ENCODE peak calls at places on chromosomes 6 and 20, in eight cellular contexts. F, W, J, R, A, K, N and C are unnamed samples.

GRCh38 chr6:107154131-107154906 is 39.0 kb upstream of the BEND3 start:
- DNase-seq in F (no peak), W (no peak), J (no peak), R (no peak), A (peak; percentile 37), K (no peak), N (no peak), C (no peak)

GRCh38 chr20:23870461-23870860 is 9.1 kb downstream of the CST5 start:
- DNase-seq in F (no peak), W (no peak), J (no peak), R (no peak), A (no peak), K (no peak), N (no peak), C (no peak)

GRCh38 chr20:62816879-62817873 is at the start of gene COL9A3:
- DNase-seq in F (no peak), W (no peak), J (no peak), R (no peak), A (no peak), K (no peak), N (no peak), C (no peak)

GRCh38 chr20:24872291-24873014 is 76.6 kb upstream of the CST7 start:
- DNase-seq in F (no peak), W (peak; percentile 52), J (no peak), R (no peak), A (no peak), K (peak; percentile 21), N (no peak), C (no peak)

GRCh38 chr6:35920793-35921732 is at the start of gene SRPK1:
- DNase-seq in F (peak; percentile 78), W (peak; percentile 95), J (peak; percentile 87), R (peak; percentile 78), A (peak; percentile 90), K (peak; percentile 93), N (peak; percentile 97), C (peak; percentile 95)

GRCh38 chr6:499617-500016 is 108.1 kb downstream of the IRF4 start:
- DNase-seq in F (no peak), W (peak; percentile 57), J (no peak), R (no peak), A (no peak), K (no peak), N (no peak), C (no peak)

GRCh38 chr6:108839068-108839467 is 9.2 kb upstream of the ARMC2 start:
- DNase-seq in F (no peak), W (no peak), J (no peak), R (no peak), A (no peak), K (no peak), N (no peak), C (no peak)

GRCh38 chr6:35294308-35294945 is 3.2 kb upstream of the DEF6 start:
- DNase-seq in F (peak; percentile 57), W (peak; percentile 68), J (no peak), R (peak; percentile 40), A (no peak), K (peak; percentile 71), N (peak; percentile 63), C (peak; percentile 67)

GRCh38 chr20:409697-410559 is 1.8 kb downstream of the RBCK1 start:
- DNase-seq in F (no peak), W (peak; percentile 27), J (no peak), R (no peak), A (no peak), K (peak; percentile 41), N (no peak), C (no peak)

GRCh38 chr20:31837896-31838397 is 7.5 kb downstream of the FOXS1 start:
- DNase-seq in F (no peak), W (no peak), J (no peak), R (no peak), A (no peak), K (no peak), N (no peak), C (no peak)

GRCh38 chr6:105380634-105381033 is 22.2 kb downstream of the PREP start:
- DNase-seq in F (no peak), W (no peak), J (no peak), R (no peak), A (no peak), K (no peak), N (no peak), C (no peak)

GRCh38 chr6:10582774-10583508 is 61.8 kb downstream of the GCNT2 start:
- DNase-seq in F (no peak), W (no peak), J (no peak), R (no peak), A (no peak), K (no peak), N (no peak), C (no peak)

GRCh38 chr20:25009218-25010145 is 16.9 kb upstream of the APMAP start:
- DNase-seq in F (no peak), W (no peak), J (no peak), R (no peak), A (peak; percentile 27), K (no peak), N (no peak), C (no peak)

DNA sequence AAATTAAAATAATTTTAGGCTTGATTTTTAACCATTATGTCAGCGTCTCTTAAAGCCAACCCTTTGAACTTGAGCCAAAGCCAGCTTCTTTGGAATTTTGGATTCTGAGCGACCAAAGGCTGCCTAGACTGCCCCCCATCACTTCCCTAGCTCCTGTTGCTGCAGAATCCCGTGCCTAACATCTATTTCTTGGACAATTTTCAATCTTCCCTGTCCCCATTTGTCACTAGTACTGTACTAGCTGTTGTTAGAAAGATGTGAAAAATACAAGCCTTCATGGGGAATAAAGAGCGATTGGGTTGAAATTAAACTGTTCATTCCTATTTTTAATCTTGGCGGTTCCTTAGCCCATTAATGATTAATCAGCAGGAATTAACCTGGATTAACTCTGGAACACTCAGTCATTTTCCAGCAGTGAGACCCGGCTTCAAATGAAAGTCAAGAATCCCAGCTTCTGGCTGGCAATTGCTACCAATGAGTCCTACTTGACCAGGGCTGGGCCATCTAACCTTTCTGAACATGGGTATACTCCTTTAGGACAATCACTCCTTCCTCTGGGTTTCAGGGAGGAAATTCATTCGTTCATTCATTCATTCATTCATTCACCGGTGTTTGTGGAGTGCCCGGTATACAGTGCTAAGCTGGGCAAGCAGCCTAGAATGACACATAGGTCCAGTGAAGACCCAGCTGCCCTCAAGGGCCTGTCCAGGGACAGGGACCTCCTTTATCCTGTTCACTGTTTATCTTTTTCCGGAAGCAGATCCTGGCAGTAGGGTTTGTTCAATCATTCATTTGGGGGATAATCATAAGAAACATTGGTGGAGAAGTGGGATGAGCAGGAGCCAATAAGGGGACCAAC is 1.4 kb upstream of the RRBP1 start:
- DNase-seq in F (no peak), W (no peak), J (no peak), R (no peak), A (no peak), K (no peak), N (no peak), C (no peak)
- H3K4me3 ChIP-seq in F (peak overlapping the region; percentile 50), W (no peak overlapping the region), J (no peak overlapping the region), R (peak overlapping the region; percentile 77), A (no peak overlapping the region), K (no peak overlapping the region), N (no peak overlapping the region), C (no peak overlapping the region)

GRCh38 chr20:35432430-35432735 is 5.6 kb downstream of the GDF5 start:
- DNase-seq in F (no peak), W (no peak), J (no peak), R (no peak), A (no peak), K (no peak), N (no peak), C (no peak)

GRCh38 chr20:35437599-35437998 is 429 bp downstream of the GDF5 start:
- DNase-seq in F (no peak), W (no peak), J (no peak), R (no peak), A (no peak), K (no peak), N (no peak), C (no peak)

GRCh38 chr20:35433337-35433736 is 4.7 kb downstream of the GDF5 start:
- DNase-seq in F (no peak), W (no peak), J (no peak), R (no peak), A (no peak), K (no peak), N (no peak), C (no peak)

GRCh38 chr20:35434085-35435005 is 3.7 kb downstream of the GDF5 start:
- DNase-seq in F (no peak), W (no peak), J (peak; percentile 75), R (no peak), A (no peak), K (no peak), N (peak; percentile 63), C (peak; percentile 50)

DNA sequence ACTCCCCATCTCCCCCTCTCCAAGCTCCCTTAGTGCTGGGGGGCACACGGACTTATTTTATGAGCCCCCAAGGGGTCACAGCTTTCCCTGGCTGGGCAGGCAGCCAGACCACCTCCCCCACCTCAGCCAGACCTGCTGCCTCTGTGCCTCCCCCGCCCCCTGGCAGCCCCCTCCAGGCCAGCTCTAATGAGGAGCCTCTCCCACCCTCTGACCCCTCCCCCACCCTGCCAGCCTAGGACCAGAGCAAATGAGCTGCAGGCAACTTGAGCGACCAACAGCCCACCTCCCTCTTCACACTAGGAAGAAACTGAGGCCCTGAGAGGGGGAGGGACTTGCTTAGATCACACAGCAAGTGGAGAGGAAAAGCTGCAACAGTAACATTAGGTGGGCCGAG is 1.9 kb downstream of the GDF5 start:
- DNase-seq in F (no peak), W (no peak), J (no peak), R (no peak), A (no peak), K (no peak), N (no peak), C (no peak)
- H3K4me3 ChIP-seq in F (no peak overlapping the region), W (no peak overlapping the region), J (no peak overlapping the region), R (no peak overlapping the region), A (no peak overlapping the region), K (no peak overlapping the region), N (no peak overlapping the region), C (no peak overlapping the region)

GRCh38 chr6:133889557-133890301 is 816 bp downstream of the TCF21 start:
- DNase-seq in F (no peak), W (no peak), J (peak; percentile 78), R (no peak), A (no peak), K (no peak), N (peak; percentile 70), C (peak; percentile 79)
- H3K4me3 ChIP-seq in F (no peak overlapping the region), W (no peak overlapping the region), J (peak overlapping the region; percentile 63), R (peak overlapping the region; percentile 13), A (peak overlapping the region; percentile 23), K (no peak overlapping the region), N (no peak overlapping the region), C (peak overlapping the region; percentile 26)

GRCh38 chr20:10672579-10673127 is 1.1 kb downstream of the JAG1 start:
- DNase-seq in F (peak; percentile 26), W (peak; percentile 71), J (peak; percentile 69), R (peak; percentile 10), A (peak; percentile 75), K (peak; percentile 24), N (peak; percentile 88), C (peak; percentile 82)

GRCh38 chr20:10674684-10675455 is 1.1 kb upstream of the JAG1 start:
- DNase-seq in F (no peak), W (peak; percentile 84), J (peak; percentile 85), R (no peak), A (peak; percentile 84), K (peak; percentile 76), N (peak; percentile 93), C (peak; percentile 84)

GRCh38 chr20:10673176-10673830 is 496 bp downstream of the JAG1 start:
- DNase-seq in F (no peak), W (peak; percentile 46), J (peak; percentile 65), R (no peak), A (peak; percentile 44), K (peak; percentile 23), N (peak; percentile 85), C (peak; percentile 36)

GRCh38 chr20:10675456-10675848 is 1.7 kb upstream of the JAG1 start:
- DNase-seq in F (no peak), W (no peak), J (no peak), R (no peak), A (no peak), K (no peak), N (no peak), C (no peak)

GRCh38 chr20:10673831-10674683 is at the start of gene JAG1:
- DNase-seq in F (no peak), W (peak; percentile 94), J (peak; percentile 95), R (peak; percentile 32), A (peak; percentile 97), K (peak; percentile 90), N (peak; percentile 99), C (peak; percentile 98)
- H3K4me3 ChIP-seq in F (peak within 1 kb of the TSS; percentile 19), W (peak within 1 kb of the TSS; percentile 92), J (peak within 1 kb of the TSS; percentile 66), R (peak within 1 kb of the TSS; percentile 60), A (peak within 1 kb of the TSS; percentile 82), K (peak within 1 kb of the TSS; percentile 67), N (peak within 1 kb of the TSS; percentile 59), C (peak within 1 kb of the TSS; percentile 73)